ENCODE peak calls at places on chromosomes 11 and 22, in ten cellular contexts. Y is brain microvascular endothelial cell, K is neural progenitor cell, R is H9, X is D721Med, F is psoas muscle, M is hepatocyte, J is B cell, D is LNCaP clone FGC, G is osteocyte. U is an unnamed sample.
A peak's percentile ranks its signal among the peaks of the same experiment; 100 is the strongest.

GRCh38 chr22:23419151-23419550 is 160.9 kb downstream of the IGLL1 start:
- DNase-seq in R (no peak), Y (no peak), K (no peak), G (no peak), X (no peak), F (no peak), D (no peak), J (no peak), M (no peak), U (no peak)

GRCh38 chr11:19601235-19601634 is 111.4 kb upstream of the NAV2 start:
- DNase-seq in K (no peak), G (peak; percentile 56), R (no peak), F (no peak), D (no peak), Y (no peak), M (no peak), X (no peak), J (no peak), U (no peak)

GRCh38 chr22:34903416-34903815 is 162.5 kb upstream of the ISX start:
- DNase-seq in F (no peak), R (no peak), D (no peak), M (no peak), X (no peak), J (no peak), G (no peak), K (no peak), Y (no peak), U (no peak)

GRCh38 chr11:33195391-33196190 is 34.3 kb upstream of the CSTF3 start:
- DNase-seq in X (no peak), R (no peak), K (peak; percentile 30), D (no peak), G (peak; percentile 10), J (no peak), Y (no peak), F (no peak), M (no peak), U (no peak)

GRCh38 chr11:78351193-78351592 is 66.4 kb downstream of the GAB2 start:
- DNase-seq in R (no peak), J (peak; percentile 11), G (no peak), K (peak; percentile 38), Y (no peak), F (no peak), D (no peak), M (no peak), X (no peak), U (no peak)

GRCh38 chr11:116471608-116472007 is 301.2 kb downstream of the BUD13 start:
- DNase-seq in Y (peak; percentile 3), K (no peak), F (no peak), M (peak; percentile 41), X (no peak), G (no peak), D (no peak), J (no peak), R (no peak), U (no peak)

GRCh38 chr22:40196628-40197027 is 18.9 kb downstream of the TNRC6B start:
- DNase-seq in D (no peak), M (peak; percentile 47), R (no peak), F (no peak), G (no peak), Y (peak; percentile 90), X (no peak), K (no peak), J (no peak), U (peak; percentile 69)

GRCh38 chr11:27429740-27430451 is 42.7 kb downstream of the LGR4 start:
- DNase-seq in Y (no peak), F (no peak), K (no peak), X (no peak), R (no peak), G (no peak), D (no peak), M (no peak), J (no peak), U (peak; percentile 21)

GRCh38 chr11:76901144-76901543 is 40.4 kb downstream of the ACER3 start:
- DNase-seq in R (no peak), F (no peak), M (no peak), Y (no peak), D (no peak), G (no peak), X (no peak), J (no peak), K (no peak), U (no peak)

GRCh38 chr22:28822930-28823481 is 22.6 kb upstream of the XBP1 start:
- DNase-seq in K (peak; percentile 71), X (no peak), M (peak; percentile 48), D (peak; percentile 95), R (no peak), Y (no peak), G (no peak), J (no peak), F (no peak), U (no peak)

GRCh38 chr11:128465946-128466688 is 121.2 kb downstream of the ETS1 start:
- DNase-seq in M (no peak), X (no peak), R (no peak), D (no peak), F (no peak), K (no peak), Y (no peak), G (no peak), J (no peak), U (no peak)

GRCh38 chr11:118088531-118088930 is 1.8 kb upstream of the SMIM35 start:
- DNase-seq in G (no peak), X (no peak), J (peak; percentile 12), F (peak; percentile 60), M (no peak), K (no peak), Y (peak; percentile 47), R (no peak), D (no peak), U (peak; percentile 30)

GRCh38 chr11:21072517-21072916 is 403.1 kb downstream of the NELL1 start:
- DNase-seq in G (no peak), R (no peak), K (no peak), F (no peak), D (no peak), Y (no peak), M (no peak), X (no peak), J (no peak), U (no peak)

GRCh38 chr11:101487775-101488174 is 96.0 kb downstream of the TRPC6 start:
- DNase-seq in K (no peak), R (no peak), F (no peak), M (no peak), J (no peak), G (no peak), Y (peak; percentile 44), X (no peak), D (no peak), U (peak; percentile 46)

GRCh38 chr22:32059426-32059825 is 16.4 kb downstream of the SLC5A1 start:
- DNase-seq in Y (no peak), F (no peak), R (no peak), X (no peak), M (no peak), J (no peak), G (no peak), K (no peak), D (no peak), U (no peak)

GRCh38 chr11:83724704-83725114 is 438.5 kb upstream of the CCDC90B start:
- DNase-seq in Y (no peak), M (peak; percentile 29), F (no peak), X (no peak), J (no peak), R (peak; percentile 76), K (peak; percentile 41), G (no peak), D (peak; percentile 85), U (peak; percentile 11)

GRCh38 chr11:117384045-117384444 is 56.4 kb downstream of the CEP164 start:
- DNase-seq in X (no peak), K (no peak), J (no peak), G (no peak), R (no peak), Y (peak; percentile 79), M (peak; percentile 37), F (no peak), D (no peak), U (peak; percentile 49)

GRCh38 chr22:41905411-41906202 is 9.3 kb downstream of the SHISA8 start:
- DNase-seq in Y (no peak), D (no peak), J (no peak), M (no peak), F (peak; percentile 45), K (no peak), R (peak; percentile 26), G (no peak), X (no peak), U (no peak)
- TF ChIP-seq CTCF in Y (no peak), D (no peak), J (no peak), M (no peak), F (no peak), K (no peak), R (no peak), G (no peak), X (no peak), U (no peak)

GRCh38 chr11:57458060-57458409 is 2.3 kb upstream of the RTN4RL2 start:
- DNase-seq in R (peak; percentile 70), G (no peak), F (no peak), J (no peak), Y (no peak), D (no peak), X (no peak), M (no peak), K (no peak), U (no peak)

GRCh38 chr11:57459112-57460016 is 964 bp upstream of the RTN4RL2 start:
- DNase-seq in J (peak; percentile 53), D (no peak), F (no peak), K (peak; percentile 45), X (no peak), R (peak; percentile 39), Y (no peak), M (peak; percentile 48), G (no peak), U (no peak)

GRCh38 chr11:57456960-57457642 is 3.2 kb upstream of the RTN4RL2 start:
- DNase-seq in G (peak; percentile 95), Y (peak; percentile 73), D (no peak), R (peak; percentile 90), J (peak; percentile 86), M (peak; percentile 92), X (no peak), F (peak; percentile 95), K (peak; percentile 93), U (peak; percentile 82)

GRCh38 chr11:57458410-57459111 is 1.8 kb upstream of the RTN4RL2 start:
- DNase-seq in K (peak; percentile 70), R (peak; percentile 65), J (peak; percentile 73), G (no peak), X (no peak), Y (peak; percentile 2), D (no peak), F (peak; percentile 73), M (peak; percentile 67), U (peak; percentile 38)

GRCh38 chr11:57457643-57458023 is 2.7 kb upstream of the RTN4RL2 start:
- DNase-seq in J (no peak), R (no peak), D (no peak), K (no peak), X (no peak), F (no peak), M (no peak), Y (no peak), G (no peak), U (no peak)
- TF ChIP-seq CTCF in J (peak; percentile 72), R (peak; percentile 22), D (no peak), K (no peak), X (no peak), F (no peak), M (no peak), Y (no peak), G (no peak), U (no peak)

GRCh38 chr11:91220476-91221202 is 997.8 kb upstream of the CHORDC1 start:
- DNase-seq in Y (peak; percentile 75), J (no peak), M (peak; percentile 24), D (no peak), X (no peak), R (no peak), G (no peak), F (no peak), K (no peak), U (peak; percentile 80)
- TF ChIP-seq CTCF in Y (no peak), J (no peak), M (no peak), D (peak; percentile 4), X (no peak), R (peak; percentile 40), G (no peak), F (no peak), K (no peak), U (no peak)

GRCh38 chr11:70467196-70468085 is 69.1 kb downstream of the CTTN start:
- DNase-seq in F (peak; percentile 72), R (no peak), G (no peak), X (no peak), Y (peak; percentile 41), D (no peak), K (peak; percentile 80), J (peak; percentile 27), M (peak; percentile 77), U (peak; percentile 64)
- TF ChIP-seq CTCF in F (peak; percentile 96), R (peak; percentile 98), G (peak; percentile 91), X (peak; percentile 94), Y (peak; percentile 89), D (peak; percentile 90), K (peak; percentile 99), J (peak; percentile 80), M (peak; percentile 92), U (peak; percentile 83)